ENCODE peak calls at places on chromosomes 16 and 17, in four cellular contexts. B, C, J and T are unnamed samples.

GRCh38 chr17:4739122-4740024 is at the start of the genes CXCL16 and ZMYND15:
- DNase-seq in J (peak), C (no peak), B (peak), T (no peak)

GRCh38 chr16:12321363-12321762 is 344.8 kb downstream of the SNX29 start:
- DNase-seq in B (no peak), J (no peak), C (no peak), T (no peak)

GRCh38 chr17:58387834-58388233 is 29.5 kb downstream of the RNF43 start:
- DNase-seq in C (no peak), B (no peak), J (no peak), T (no peak)

GRCh38 chr17:17685775-17686291 is 4.6 kb downstream of the RAI1 start:
- DNase-seq in J (peak), B (no peak), C (no peak), T (no peak)

GRCh38 chr17:40857535-40857934 is 9.5 kb downstream of the KRT12 start:
- DNase-seq in J (no peak), C (peak), B (no peak), T (no peak)

GRCh38 chr16:28951410-28951943 is 740 bp downstream of the NFATC2IP start:
- DNase-seq in B (no peak), J (peak), C (no peak), T (peak)

GRCh38 chr17:76075364-76076099 is 951 bp downstream of the GALR2 start:
- DNase-seq in B (no peak), J (no peak), C (no peak), T (peak)

GRCh38 chr16:7482028-7482427 is 149.4 kb downstream of the RBFOX1 start:
- DNase-seq in J (no peak), C (no peak), B (no peak), T (no peak)

GRCh38 chr16:79426663-79427062 is 173.9 kb downstream of the MAF start:
- DNase-seq in B (no peak), J (no peak), C (no peak), T (no peak)

GRCh38 chr16:75219838-75220237 is 1.1 kb downstream of the CTRB1 start:
- DNase-seq in C (no peak), B (no peak), J (no peak), T (no peak)

GRCh38 chr17:57783338-57783742 is 38.2 kb upstream of the CCDC182 start:
- DNase-seq in B (peak), C (no peak), J (peak), T (peak)

GRCh38 chr17:81854974-81855774 is 5.2 kb downstream of the P4HB start:
- DNase-seq in C (no peak), B (no peak), J (no peak), T (no peak)

GRCh38 chr17:57983446-57983845 is 4.6 kb downstream of the VEZF1 start:
- DNase-seq in B (no peak), C (no peak), J (no peak), T (no peak)

GRCh38 chr16:54519161-54519685 is 232.6 kb upstream of the IRX3 start:
- DNase-seq in J (no peak), C (no peak), B (no peak), T (no peak)

GRCh38 chr17:78130439-78131101 is at the start of gene TMC8:
- DNase-seq in J (no peak), B (no peak), C (no peak), T (peak)